ENCODE peak calls at places on chromosomes 16 and 17, in seven cellular contexts. L is H1, J is SK-N-SH, Q is K562, G is HCT116, Z is GM12878, W is HepG2. K is an unnamed sample.

GRCh38 chr16:70703835-70704381 is 18.1 kb upstream of the MTSS2 start:
- DNase-seq in J (no peak), W (no peak), G (no peak), L (no peak), Z (no peak), Q (no peak), K (no peak)

GRCh38 chr17:73952498-73953205 is 250.8 kb upstream of the RPL38 start:
- DNase-seq in J (peak; percentile 97), Q (peak; percentile 58), L (no peak), G (no peak), W (no peak), Z (no peak), K (no peak)

GRCh38 chr17:15290605-15291004 is 25.5 kb upstream of the PMP22 start:
- DNase-seq in W (no peak), J (no peak), G (no peak), L (no peak), Z (no peak), Q (no peak), K (no peak)

GRCh38 chr16:60748366-60748765 is 1287.9 kb downstream of the CDH8 start:
- DNase-seq in J (no peak), G (no peak), L (no peak), Z (no peak), Q (no peak), W (no peak), K (no peak)

GRCh38 chr17:9615486-9615885 is 29.8 kb upstream of the USP43 start:
- DNase-seq in J (no peak), Z (no peak), Q (no peak), L (no peak), G (no peak), W (peak; percentile 24), K (no peak)

GRCh38 chr17:72822358-72823023 is 270.0 kb downstream of the SLC39A11 start:
- DNase-seq in Z (no peak), L (no peak), G (peak; percentile 32), Q (no peak), J (no peak), W (peak; percentile 64), K (peak; percentile 37)

GRCh38 chr17:81409190-81409935 is 14.1 kb downstream of the BAHCC1 start:
- DNase-seq in G (no peak), W (no peak), Z (no peak), J (peak; percentile 69), Q (peak; percentile 78), L (no peak), K (no peak)

GRCh38 chr17:17228521-17229279 is 8.3 kb downstream of the FLCN start:
- DNase-seq in G (no peak), J (no peak), W (no peak), L (no peak), Z (no peak), Q (no peak), K (no peak)

GRCh38 chr16:47921535-47921934 is 234.3 kb downstream of the ABCC12 start:
- DNase-seq in L (no peak), Q (no peak), J (no peak), Z (no peak), G (no peak), W (no peak), K (no peak)

GRCh38 chr17:38590988-38591758 is 14.6 kb downstream of the SRCIN1 start:
- DNase-seq in J (no peak), L (no peak), Q (no peak), W (peak; percentile 78), G (no peak), Z (no peak), K (no peak)

GRCh38 chr17:40915721-40916256 is 21.7 kb downstream of the KRT23 start:
- DNase-seq in G (no peak), W (no peak), Z (peak; percentile 26), L (no peak), J (no peak), Q (no peak), K (no peak)

GRCh38 chr17:2755941-2756724 is 6.7 kb upstream of the CCDC92B start:
- DNase-seq in J (no peak), Z (no peak), G (no peak), L (no peak), Q (peak; percentile 17), W (no peak), K (peak; percentile 33)

GRCh38 chr16:7206469-7206868 is 126.2 kb upstream of the RBFOX1 start:
- DNase-seq in W (no peak), G (no peak), J (no peak), Z (no peak), Q (no peak), L (no peak), K (no peak)

GRCh38 chr17:75832164-75832651 is 12.0 kb downstream of the UNC13D start:
- DNase-seq in Q (no peak), Z (no peak), L (no peak), W (no peak), J (no peak), G (no peak), K (no peak)

GRCh38 chr17:71635187-71635586 is 485.6 kb upstream of the SOX9 start:
- DNase-seq in Q (no peak), L (no peak), G (no peak), J (no peak), W (no peak), Z (no peak), K (no peak)

GRCh38 chr17:9994761-9995160 is 89.7 kb upstream of the RCVRN start:
- DNase-seq in W (no peak), L (no peak), G (no peak), J (no peak), Z (no peak), Q (no peak), K (no peak)

GRCh38 chr17:47649972-47650524 is 329 bp downstream of the KPNB1 start:
- DNase-seq in G (no peak), Q (no peak), J (no peak), L (no peak), W (no peak), Z (no peak), K (no peak)

GRCh38 chr16:88382491-88383400 is at the start of gene ZNF469:
- DNase-seq in W (no peak), Q (no peak), Z (no peak), G (no peak), L (no peak), J (peak; percentile 89), K (peak; percentile 29)
- TF ChIP-seq JUND in W (no peak), Q (no peak), Z (no peak), G (no peak), L (no peak), J (no peak), K (no peak)

GRCh38 chr16:78094166-78094565 is 5.3 kb upstream of the WWOX start:
- DNase-seq in Q (no peak), L (no peak), Z (no peak), J (no peak), W (no peak), G (no peak), K (peak; percentile 44)
- TF ChIP-seq JUND in Q (no peak), L (no peak), Z (no peak), J (no peak), W (no peak), G (no peak), K (no peak)

GRCh38 chr17:43334744-43335400 is 63.9 kb upstream of the ARL4D start:
- DNase-seq in Z (no peak), J (no peak), W (no peak), Q (no peak), L (no peak), G (no peak), K (no peak)
- TF ChIP-seq JUND in Z (no peak), J (no peak), W (no peak), Q (no peak), L (no peak), G (no peak), K (no peak)

GRCh38 chr16:88785106-88785924 is at the start of gene PIEZO1:
- DNase-seq in G (no peak), L (no peak), Z (no peak), W (no peak), J (peak; percentile 86), Q (peak; percentile 87), K (no peak)
- TF ChIP-seq JUND in G (no peak), L (no peak), Z (no peak), W (peak; percentile 15), J (no peak), Q (no peak), K (no peak)

GRCh38 chr17:70313031-70313430 is 143.7 kb downstream of the KCNJ2 start:
- DNase-seq in Q (no peak), W (no peak), L (no peak), Z (no peak), G (no peak), J (no peak), K (no peak)
- TF ChIP-seq JUND in Q (no peak), W (no peak), L (no peak), Z (no peak), G (no peak), J (no peak), K (no peak)

K was measured in T47D.